ENCODE peak calls at places on chromosomes 2 and 18, in eight cellular contexts. N, A, H, V, P, O, I and B are unnamed samples. For H3K4me1, the result is how much of the 10 kb centered on the place peaks cover.

GRCh38 chr18:42338683-42339082 is 383.6 kb downstream of the PIK3C3 start:
- DNase-seq in N (no peak), A (no peak), H (no peak), V (peak), P (no peak), O (no peak), I (no peak), B (no peak)

GRCh38 chr18:58095251-58095650 is 51.2 kb downstream of the NEDD4L start:
- DNase-seq in N (no peak), A (no peak), H (no peak), V (peak), P (no peak), O (no peak), I (no peak), B (no peak)

GRCh38 chr2:71154798-71155197 is 24.4 kb downstream of the MPHOSPH10 start:
- DNase-seq in N (no peak), A (peak), H (no peak), V (peak), P (peak), O (no peak), I (no peak), B (no peak)

GRCh38 chr2:230312638-230313037 is 14.4 kb upstream of the SP140L start:
- DNase-seq in N (no peak), A (peak), H (no peak), V (no peak), P (no peak), O (no peak), I (no peak), B (no peak)

GRCh38 chr2:83142934-83143333 is 1316.1 kb downstream of the SUCLG1 start:
- DNase-seq in N (no peak), A (peak), H (no peak), V (no peak), P (no peak), O (no peak), I (no peak), B (no peak)

GRCh38 chr2:183032200-183032794 is 6.0 kb downstream of the NCKAP1 start:
- DNase-seq in N (no peak), A (no peak), H (no peak), V (no peak), P (no peak), O (no peak), I (no peak), B (no peak)

GRCh38 chr2:102282646-102283045 is 28.7 kb upstream of the IL1RL1 start:
- DNase-seq in N (no peak), A (no peak), H (no peak), V (no peak), P (no peak), O (no peak), I (no peak), B (no peak)

GRCh38 chr18:57209697-57210096 is 62.8 kb downstream of the BOD1L2 start:
- DNase-seq in N (no peak), A (no peak), H (no peak), V (peak), P (peak), O (no peak), I (no peak), B (no peak)

GRCh38 chr2:198282061-198282460 is 477.7 kb downstream of the PLCL1 start:
- DNase-seq in N (no peak), A (no peak), H (no peak), V (no peak), P (no peak), O (no peak), I (no peak), B (no peak)

GRCh38 chr2:9539530-9539929 is 16.1 kb downstream of the ADAM17 start:
- DNase-seq in N (no peak), A (no peak), H (no peak), V (no peak), P (no peak), O (no peak), I (no peak), B (no peak)

GRCh38 chr2:170651603-170652002 is 63.5 kb upstream of the SP5 start:
- DNase-seq in N (no peak), A (no peak), H (no peak), V (no peak), P (no peak), O (no peak), I (no peak), B (no peak)

GRCh38 chr2:150374562-150374961 is 112.9 kb downstream of the RND3 start:
- DNase-seq in N (no peak), A (no peak), H (no peak), V (no peak), P (no peak), O (no peak), I (no peak), B (peak)

GRCh38 chr2:231933916-231934401 is 7.8 kb upstream of the NPPC start:
- DNase-seq in N (peak), A (no peak), H (peak), V (no peak), P (no peak), O (no peak), I (no peak), B (peak)

GRCh38 chr2:69022548-69022947 is 9.6 kb downstream of the ANTXR1 start:
- DNase-seq in N (no peak), A (peak), H (no peak), V (no peak), P (no peak), O (no peak), I (no peak), B (no peak)

GRCh38 chr2:177467646-177468045 is 75.1 kb downstream of the AGPS start:
- DNase-seq in N (no peak), A (peak), H (no peak), V (no peak), P (no peak), O (no peak), I (no peak), B (no peak)

GRCh38 chr18:58292675-58293074 is 248.6 kb downstream of the NEDD4L start:
- DNase-seq in N (no peak), A (no peak), H (no peak), V (no peak), P (no peak), O (no peak), I (no peak), B (no peak)

GRCh38 chr2:26455801-26456700 is 21.9 kb downstream of the OTOF start:
- DNase-seq in N (no peak), A (no peak), H (peak), V (no peak), P (no peak), O (no peak), I (peak), B (no peak)

GRCh38 chr18:29840101-29840500 is 1202.4 kb downstream of the DSC3 start:
- DNase-seq in N (no peak), A (peak), H (no peak), V (no peak), P (no peak), O (no peak), I (no peak), B (no peak)

GRCh38 chr2:127423880-127424279 is 5.7 kb downstream of the PROC start:
- DNase-seq in N (no peak), A (peak), H (no peak), V (no peak), P (no peak), O (no peak), I (no peak), B (no peak)

GRCh38 chr2:67510745-67511144 is 113.6 kb downstream of the ETAA1 start:
- DNase-seq in N (no peak), A (no peak), H (no peak), V (no peak), P (no peak), O (no peak), I (no peak), B (no peak)

GRCh38 chr2:220310326-220310936 is 683.0 kb downstream of the SLC4A3 start:
- DNase-seq in N (no peak), A (no peak), H (no peak), V (no peak), P (no peak), O (no peak), I (no peak), B (no peak)

GRCh38 chr2:15619510-15619909 is 27.8 kb downstream of the DDX1 start:
- DNase-seq in N (no peak), A (no peak), H (no peak), V (no peak), P (no peak), O (no peak), I (no peak), B (no peak)

GRCh38 chr2:14427982-14428567 is 204.4 kb upstream of the LRATD1 start:
- DNase-seq in N (no peak), A (peak), H (peak), V (no peak), P (no peak), O (no peak), I (no peak), B (no peak)

GRCh38 chr2:131105950-131106801 is 1.0 kb downstream of the PLEKHB2 start:
- DNase-seq in N (peak), A (peak), H (peak), V (peak), P (peak), O (no peak), I (peak), B (no peak)

GRCh38 chr2:191038241-191038725 is 24.3 kb upstream of the STAT1 start:
- DNase-seq in N (no peak), A (peak), H (no peak), V (no peak), P (peak), O (no peak), I (no peak), B (no peak)

GRCh38 chr2:128406629-128407252 is 88.1 kb upstream of the HS6ST1 start:
- DNase-seq in N (no peak), A (no peak), H (no peak), V (no peak), P (no peak), O (no peak), I (peak), B (no peak)

GRCh38 chr2:348517-348916 is 60.6 kb upstream of the ALKAL2 start:
- DNase-seq in N (no peak), A (no peak), H (no peak), V (no peak), P (no peak), O (no peak), I (no peak), B (no peak)

GRCh38 chr2:201880620-201881381 is 74.5 kb downstream of the CDK15 start:
- DNase-seq in N (peak), A (peak), H (peak), V (no peak), P (no peak), O (no peak), I (peak), B (no peak)

GRCh38 chr2:12717191-12717987 is 653 bp downstream of the TRIB2 start:
- DNase-seq in N (peak), A (peak), H (peak), V (peak), P (peak), O (peak), I (peak), B (peak)

GRCh38 chr2:75202359-75202758 is 3.0 kb upstream of the TACR1 start:
- DNase-seq in N (no peak), A (no peak), H (no peak), V (no peak), P (no peak), O (no peak), I (no peak), B (no peak)

GRCh38 chr2:55581875-55582547 is 35.4 kb downstream of the PPP4R3B start:
- DNase-seq in N (peak), A (no peak), H (no peak), V (no peak), P (no peak), O (no peak), I (no peak), B (no peak)

GRCh38 chr2:109164739-109165221 is 35.8 kb downstream of the SH3RF3 start:
- DNase-seq in N (peak), A (peak), H (peak), V (no peak), P (no peak), O (no peak), I (peak), B (no peak)

GRCh38 chr2:37560241-37560848 is 111.1 kb downstream of the CDC42EP3 start:
- DNase-seq in N (no peak), A (no peak), H (no peak), V (no peak), P (no peak), O (no peak), I (no peak), B (no peak)

GRCh38 chr2:158965731-158966130 is 2.7 kb upstream of the TANC1 start:
- DNase-seq in N (no peak), A (no peak), H (no peak), V (no peak), P (no peak), O (no peak), I (no peak), B (no peak)

DNA sequence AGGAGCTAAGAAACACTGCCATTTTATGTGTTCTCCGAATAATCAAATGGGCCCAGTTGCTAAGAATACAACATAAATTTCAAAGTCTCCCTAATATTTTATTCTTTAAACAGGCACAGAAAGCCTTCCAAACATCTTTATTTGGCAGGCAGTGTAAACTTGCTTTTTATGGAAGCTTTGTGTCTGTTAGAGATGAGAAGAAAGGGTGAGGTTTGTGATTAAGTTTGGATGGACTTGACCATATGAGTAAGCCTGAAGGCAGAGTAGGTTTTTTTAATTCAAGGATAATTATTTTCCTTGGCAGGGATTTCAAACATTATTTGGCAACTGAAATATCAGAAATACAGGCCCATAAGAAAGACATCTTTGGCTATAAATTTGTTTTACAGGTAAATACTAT is 62.9 kb downstream of the COX7A2L start:
- DNase-seq in N (no peak), A (no peak), H (no peak), V (no peak), P (no peak), O (no peak), I (no peak), B (no peak)
- H3K4me1 ChIP-seq in N (under half), A (under half), H (under half), V (under half), P (under half), O (under half), I (under half), B (under half)

GRCh38 chr18:49491857-49492693 is 5.0 kb upstream of the C18orf32 start:
- DNase-seq in N (peak), A (peak), H (peak), V (peak), P (peak), O (peak), I (peak), B (peak)
- H3K27ac ChIP-seq in N (peak), A (peak), H (peak), V (peak), P (peak), O (peak), I (peak), B (peak)

GRCh38 chr2:36464006-36464721 is 108.6 kb downstream of the CRIM1 start:
- DNase-seq in N (no peak), A (no peak), H (no peak), V (no peak), P (no peak), O (no peak), I (no peak), B (no peak)
- H3K4me1 ChIP-seq in N (half or more), A (under half), H (under half), V (half or more), P (under half), O (under half), I (half or more), B (under half)

GRCh38 chr18:48050176-48050575 is 119.7 kb upstream of the SMAD2 start:
- DNase-seq in N (no peak), A (no peak), H (no peak), V (no peak), P (no peak), O (no peak), I (no peak), B (no peak)
- H3K27ac ChIP-seq in N (no peak), A (no peak), H (no peak), V (no peak), P (no peak), O (no peak), I (no peak), B (no peak)

DNA sequence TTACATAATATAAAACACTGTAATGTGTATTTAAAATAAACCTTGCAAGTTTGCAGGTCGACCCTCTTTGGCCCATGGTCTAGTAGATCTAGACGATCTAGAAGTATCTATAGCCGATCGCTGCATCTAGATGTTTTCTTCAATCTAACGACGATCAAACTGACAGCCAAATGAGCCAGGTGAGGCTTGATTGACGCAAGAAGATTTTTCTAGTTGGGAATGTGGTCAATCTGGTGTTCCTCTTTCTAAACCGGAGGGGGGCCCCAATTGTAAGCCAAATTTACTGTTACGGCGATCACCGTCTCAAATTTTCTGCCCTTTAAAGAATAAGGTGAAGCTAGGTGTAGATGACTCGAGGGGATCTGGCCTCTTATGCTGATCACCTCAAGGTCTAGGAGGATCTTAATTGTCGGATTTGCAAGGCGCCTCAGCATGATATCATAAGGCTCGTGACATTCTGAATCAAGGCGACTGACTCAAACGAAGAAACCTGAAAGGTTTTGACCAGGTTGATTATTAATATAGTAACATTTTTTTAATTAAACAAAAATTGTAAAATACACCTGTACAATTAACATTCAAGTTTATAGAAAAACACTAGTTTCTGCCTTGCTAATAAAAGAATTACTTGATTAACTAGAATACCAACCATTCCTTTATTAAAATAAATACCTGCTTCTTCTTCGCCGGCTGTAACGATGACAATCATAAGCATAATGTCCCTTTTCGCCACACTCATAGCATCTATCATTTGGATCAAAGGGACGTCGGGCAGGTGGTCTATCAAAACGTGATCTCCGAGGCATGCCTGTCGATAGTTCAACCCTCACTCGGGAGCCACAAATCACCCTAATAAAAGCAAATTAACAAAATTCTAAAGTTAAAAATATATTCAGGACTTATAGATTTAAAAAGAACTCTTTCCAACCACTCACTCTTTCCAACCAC is 2.0 kb downstream of the SRSF7 start:
- DNase-seq in N (no peak), A (no peak), H (no peak), V (no peak), P (no peak), O (no peak), I (no peak), B (no peak)
- H3K4me1 ChIP-seq in N (under half), A (under half), H (under half), V (under half), P (under half), O (under half), I (half or more), B (under half)

GRCh38 chr2:181471783-181472182 is 14.6 kb downstream of the ITGA4 start:
- DNase-seq in N (no peak), A (peak), H (no peak), V (no peak), P (no peak), O (no peak), I (no peak), B (no peak)
- H3K27ac ChIP-seq in N (no peak), A (no peak), H (no peak), V (no peak), P (no peak), O (no peak), I (no peak), B (no peak)

GRCh38 chr18:35511833-35512232 is 14.1 kb upstream of the INO80C start:
- DNase-seq in N (no peak), A (peak), H (no peak), V (peak), P (no peak), O (no peak), I (no peak), B (no peak)
- H3K4me1 ChIP-seq in N (under half), A (under half), H (under half), V (under half), P (under half), O (under half), I (under half), B (under half)

GRCh38 chr2:73000808-73001570 is 70.5 kb downstream of the SFXN5 start:
- DNase-seq in N (no peak), A (no peak), H (no peak), V (no peak), P (no peak), O (no peak), I (peak), B (no peak)
- H3K27ac ChIP-seq in N (no peak), A (no peak), H (no peak), V (no peak), P (no peak), O (no peak), I (no peak), B (no peak)

GRCh38 chr18:59907172-59907571 is 7.4 kb downstream of the PMAIP1 start:
- DNase-seq in N (no peak), A (no peak), H (no peak), V (no peak), P (no peak), O (no peak), I (no peak), B (no peak)

GRCh38 chr18:59906203-59906602 is 6.4 kb downstream of the PMAIP1 start:
- DNase-seq in N (no peak), A (no peak), H (no peak), V (no peak), P (no peak), O (no peak), I (no peak), B (no peak)

GRCh38 chr18:59908790-59909189 is 9.0 kb downstream of the PMAIP1 start:
- DNase-seq in N (no peak), A (peak), H (no peak), V (no peak), P (no peak), O (no peak), I (no peak), B (no peak)

GRCh38 chr18:59909289-59910036 is 9.7 kb downstream of the PMAIP1 start:
- DNase-seq in N (no peak), A (no peak), H (no peak), V (no peak), P (no peak), O (no peak), I (no peak), B (no peak)

GRCh38 chr18:59907660-59908059 is 7.9 kb downstream of the PMAIP1 start:
- DNase-seq in N (no peak), A (no peak), H (no peak), V (no peak), P (no peak), O (no peak), I (no peak), B (no peak)
- H3K4me1 ChIP-seq in N (under half), A (under half), H (under half), V (under half), P (under half), O (under half), I (under half), B (under half)